ENCODE peak calls at places on chromosome 9, in five cellular contexts. C, B, V, S and A are unnamed samples.

GRCh38 chr9:79857188-79857587 is 285.4 kb downstream of the TLE4 start:
- DNase-seq in V (no peak), C (no peak), B (no peak), S (no peak), A (no peak)

GRCh38 chr9:137294684-137295312 is 7.3 kb downstream of the NRARP start:
- DNase-seq in V (peak; percentile 32), C (no peak), S (no peak), B (no peak), A (peak; percentile 41)

GRCh38 chr9:83937861-83938455 is 16.7 kb upstream of the KIF27 start:
- DNase-seq in C (no peak), V (peak; percentile 81), B (no peak), S (peak; percentile 68), A (no peak)

GRCh38 chr9:21965401-21965951 is 28.7 kb downstream of the CDKN2A start:
- DNase-seq in S (peak; percentile 45), V (peak; percentile 79), B (no peak), C (peak; percentile 40), A (peak; percentile 84)

GRCh38 chr9:35593581-35593980 is 11.5 kb upstream of the TESK1 start:
- DNase-seq in V (no peak), S (no peak), B (no peak), C (no peak), A (no peak)

GRCh38 chr9:109033941-109034700 is 20.8 kb upstream of the CTNNAL1 start:
- DNase-seq in S (no peak), B (no peak), C (no peak), V (no peak), A (no peak)

GRCh38 chr9:36149197-36149596 is 12.7 kb downstream of the GLIPR2 start:
- DNase-seq in C (no peak), V (peak; percentile 82), S (no peak), B (no peak), A (no peak)

GRCh38 chr9:656918-657583 is 184.4 kb upstream of the DMRT1 start:
- DNase-seq in C (no peak), S (no peak), B (no peak), V (no peak), A (no peak)

GRCh38 chr9:70601000-70601929 is 186.8 kb upstream of the KLF9 start:
- DNase-seq in B (no peak), S (peak; percentile 5), C (no peak), V (peak; percentile 97), A (no peak)

GRCh38 chr9:83238871-83239624 is 176.1 kb upstream of the RASEF start:
- DNase-seq in B (no peak), S (peak; percentile 25), V (peak; percentile 60), C (no peak), A (peak; percentile 31)

GRCh38 chr9:92341578-92341977 is 15.8 kb downstream of the CENPP start:
- DNase-seq in B (no peak), C (no peak), V (no peak), S (no peak), A (no peak)

GRCh38 chr9:129109952-129110739 is 447 bp downstream of the CRAT start:
- DNase-seq in C (no peak), V (peak; percentile 45), B (no peak), S (peak; percentile 18), A (peak; percentile 73)

GRCh38 chr9:34373749-34374148 is 2.9 kb downstream of the MYORG start:
- DNase-seq in V (no peak), B (no peak), S (no peak), C (no peak), A (no peak)

GRCh38 chr9:5947912-5948311 is 57.2 kb downstream of the MLANA start:
- DNase-seq in C (no peak), S (no peak), B (no peak), V (no peak), A (no peak)

GRCh38 chr9:113519401-113520108 is 56.0 kb downstream of the RGS3 start:
- DNase-seq in S (peak; percentile 33), C (no peak), B (no peak), V (peak; percentile 25), A (no peak)

GRCh38 chr9:6897831-6898230 is 140.1 kb downstream of the KDM4C start:
- DNase-seq in B (no peak), S (peak; percentile 97), C (no peak), V (no peak), A (no peak)

GRCh38 chr9:108727580-108728056 is 128.2 kb downstream of the ACTL7B start:
- DNase-seq in V (no peak), S (peak; percentile 57), B (no peak), C (no peak), A (no peak)

GRCh38 chr9:90033030-90033650 is 428.3 kb downstream of the GADD45G start:
- DNase-seq in B (no peak), S (no peak), V (no peak), C (no peak), A (no peak)

GRCh38 chr9:131810351-131811170 is 70.7 kb upstream of the RAPGEF1 start:
- DNase-seq in B (no peak), V (no peak), C (no peak), S (no peak), A (no peak)

GRCh38 chr9:9003184-9003583 is 1203.6 kb upstream of the DMAC1 start:
- DNase-seq in V (peak; percentile 2), S (peak; percentile 16), B (no peak), C (no peak), A (no peak)

GRCh38 chr9:124771021-124771866 is at the start of gene NR6A1:
- DNase-seq in C (peak; percentile 95), B (no peak), S (peak; percentile 92), V (peak; percentile 96), A (peak; percentile 98)

GRCh38 chr9:126720661-126721530 is 83.9 kb upstream of the ZBTB43 start:
- DNase-seq in C (no peak), B (no peak), V (no peak), S (no peak), A (no peak)

GRCh38 chr9:136599811-136600660 is 54.2 kb upstream of the NOTCH1 start:
- DNase-seq in B (no peak), C (no peak), V (no peak), S (no peak), A (peak; percentile 31)

GRCh38 chr9:131773911-131774379 is 34.1 kb upstream of the RAPGEF1 start:
- DNase-seq in S (peak; percentile 41), C (peak; percentile 72), V (peak; percentile 73), B (no peak), A (no peak)

GRCh38 chr9:135850737-135851136 is 56.6 kb downstream of the CAMSAP1 start:
- DNase-seq in B (no peak), V (no peak), S (no peak), C (no peak), A (no peak)

GRCh38 chr9:96071245-96072124 is 196.0 kb downstream of the ERCC6L2 start:
- DNase-seq in S (peak; percentile 16), C (no peak), V (peak; percentile 35), B (no peak), A (peak; percentile 61)

GRCh38 chr9:137434498-137435380 is 6.4 kb downstream of the ENTPD8 start:
- DNase-seq in S (no peak), B (no peak), V (no peak), C (peak; percentile 10), A (no peak)

GRCh38 chr9:121499427-121500164 is at the start of gene GGTA1:
- DNase-seq in B (no peak), C (peak; percentile 21), V (peak; percentile 59), S (no peak), A (peak; percentile 74)

GRCh38 chr9:130445268-130445983 is 665 bp downstream of the ASS1 start:
- DNase-seq in B (no peak), C (no peak), V (peak; percentile 71), S (peak; percentile 61), A (no peak)
- TF ChIP-seq CTCF in B (no peak), C (no peak), V (no peak), S (peak; percentile 40), A (no peak)

DNA sequence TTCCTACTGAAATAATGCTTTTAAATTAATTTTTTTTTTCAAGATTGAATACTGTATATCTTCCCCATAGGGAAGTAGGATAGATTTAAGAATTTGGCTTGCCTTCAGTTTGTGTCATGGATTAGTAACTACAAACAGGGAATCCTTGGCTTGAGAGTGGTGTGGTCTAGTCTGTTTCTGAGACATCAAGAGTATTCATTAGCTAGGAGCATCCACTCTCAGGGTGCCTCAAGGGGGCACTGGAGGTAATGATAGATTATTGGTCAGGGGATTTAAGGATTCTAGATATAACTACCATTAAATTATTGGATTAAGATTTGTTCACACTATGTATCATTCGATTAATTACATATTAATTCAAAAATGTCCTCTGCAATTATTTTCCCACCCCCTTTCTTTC is 91.8 kb upstream of the TXNDC8 start:
- DNase-seq in C (no peak), S (no peak), B (no peak), V (peak; percentile 24), A (no peak)
- TF ChIP-seq CTCF in C (no peak), S (no peak), B (no peak), V (peak; percentile 24), A (no peak)

GRCh38 chr9:10855847-10856246 is 243.0 kb upstream of the PTPRD start:
- DNase-seq in C (no peak), S (no peak), B (no peak), V (peak; percentile 50), A (no peak)
- TF ChIP-seq CTCF in C (peak; percentile 76), S (no peak), B (no peak), V (peak; percentile 42), A (peak; percentile 89)

DNA sequence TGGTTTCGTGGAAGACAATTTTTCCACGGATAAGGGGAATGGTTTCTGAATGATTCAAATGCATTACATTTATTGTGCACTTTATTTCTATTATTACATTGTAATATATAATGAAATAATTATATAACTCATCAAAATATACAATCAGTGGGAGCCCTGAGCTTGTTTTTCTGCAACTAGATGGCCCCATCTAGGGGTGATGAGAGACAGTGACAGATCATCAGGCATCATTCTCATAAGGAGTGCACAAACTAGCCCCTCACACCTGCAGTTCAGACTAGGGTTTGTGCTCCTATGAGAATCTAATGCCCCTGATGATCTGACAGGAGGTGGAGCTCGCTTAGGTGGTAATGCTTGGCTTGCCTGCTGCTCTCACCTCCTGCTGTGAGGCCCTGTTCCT is 6.4 kb downstream of the ISCA1 start:
- DNase-seq in B (no peak), C (no peak), V (peak; percentile 21), S (no peak), A (no peak)
- TF ChIP-seq CTCF in B (no peak), C (no peak), V (peak; percentile 16), S (no peak), A (peak; percentile 36)